ENCODE peak calls at places on chromosome 11, in four cellular contexts. X, K, V and J are unnamed samples.

GRCh38 chr11:70111269-70112016 is 33.3 kb downstream of the ANO1 start:
- DNase-seq in X (no peak), K (peak; percentile 87), V (no peak), J (peak; percentile 64)

GRCh38 chr11:91790346-91790745 is 434.3 kb upstream of the FAT3 start:
- DNase-seq in X (no peak), K (no peak), V (no peak), J (no peak)

GRCh38 chr11:23112987-23113886 is 253.0 kb upstream of the CCDC179 start:
- DNase-seq in X (no peak), K (no peak), V (peak; percentile 7), J (no peak)

GRCh38 chr11:1401656-1402221 is 12.0 kb downstream of the BRSK2 start:
- DNase-seq in X (no peak), K (peak; percentile 76), V (no peak), J (peak; percentile 70)

GRCh38 chr11:115677190-115677589 is 173.0 kb upstream of the CADM1 start:
- DNase-seq in X (peak; percentile 29), K (no peak), V (no peak), J (no peak)

GRCh38 chr11:130581631-130582030 is 133.2 kb downstream of the ADAMTS15 start:
- DNase-seq in X (no peak), K (no peak), V (no peak), J (no peak)

GRCh38 chr11:80980221-80980620 is 1539.4 kb upstream of the TENM4 start:
- DNase-seq in X (no peak), K (no peak), V (no peak), J (no peak)

GRCh38 chr11:14101388-14101787 is 138.9 kb downstream of the SPON1 start:
- DNase-seq in X (no peak), K (no peak), V (no peak), J (no peak)

GRCh38 chr11:34614334-34615113 is 6.4 kb upstream of the EHF start:
- DNase-seq in X (no peak), K (no peak), V (no peak), J (no peak)

GRCh38 chr11:65121447-65121864 is 478 bp downstream of the FAU start:
- DNase-seq in X (peak; percentile 68), K (no peak), V (no peak), J (no peak)

GRCh38 chr11:73784734-73785133 is 2.9 kb upstream of the MRPL48 start:
- DNase-seq in X (no peak), K (no peak), V (no peak), J (no peak)

GRCh38 chr11:69298778-69299461 is 5.0 kb downstream of the MYEOV start:
- DNase-seq in X (no peak), K (no peak), V (no peak), J (no peak)

GRCh38 chr11:71311176-71311925 is 59.0 kb upstream of the SHANK2 start:
- DNase-seq in X (peak; percentile 28), K (no peak), V (no peak), J (no peak)

GRCh38 chr11:124784051-124784450 is 16.2 kb downstream of the MSANTD2 start:
- DNase-seq in X (no peak), K (no peak), V (no peak), J (no peak)

GRCh38 chr11:1869427-1870325 is 16.8 kb downstream of the LSP1 start:
- DNase-seq in X (no peak), K (peak; percentile 61), V (no peak), J (peak; percentile 73)

GRCh38 chr11:105149477-105149876 is 9.9 kb upstream of the CARD18 start:
- DNase-seq in X (no peak), K (no peak), V (no peak), J (no peak)

GRCh38 chr11:64652586-64653387 is 61.8 kb downstream of the SLC22A12 start:
- DNase-seq in X (peak; percentile 91), K (peak; percentile 74), V (peak; percentile 58), J (peak; percentile 74)

GRCh38 chr11:5922749-5923426 is 19.2 kb upstream of the OR56A3 start:
- DNase-seq in X (no peak), K (no peak), V (no peak), J (no peak)

GRCh38 chr11:131897247-131897646 is 526.8 kb downstream of the NTM start:
- DNase-seq in X (no peak), K (no peak), V (peak; percentile 5), J (no peak)

GRCh38 chr11:45413156-45413833 is 127.2 kb upstream of the SYT13 start:
- DNase-seq in X (no peak), K (no peak), V (no peak), J (no peak)

GRCh38 chr11:13126430-13126829 is 117.3 kb downstream of the RASSF10 start:
- DNase-seq in X (no peak), K (no peak), V (no peak), J (no peak)

GRCh38 chr11:90601261-90601660 is 378.4 kb upstream of the CHORDC1 start:
- DNase-seq in X (no peak), K (no peak), V (no peak), J (no peak)

GRCh38 chr11:46554205-46555162 is 39.3 kb downstream of the AMBRA1 start:
- DNase-seq in X (no peak), K (no peak), V (peak; percentile 89), J (no peak)

GRCh38 chr11:128448487-128448886 is 138.9 kb downstream of the ETS1 start:
- DNase-seq in X (no peak), K (no peak), V (peak; percentile 96), J (no peak)

GRCh38 chr11:64094463-64095223 is 58.9 kb downstream of the FLRT1 start:
- DNase-seq in X (peak; percentile 83), K (no peak), V (peak; percentile 32), J (peak; percentile 84)

GRCh38 chr11:45449036-45449601 is 163.0 kb upstream of the SYT13 start:
- DNase-seq in X (no peak), K (no peak), V (no peak), J (no peak)

GRCh38 chr11:19433367-19433766 is 192.6 kb upstream of the E2F8 start:
- DNase-seq in X (no peak), K (no peak), V (no peak), J (no peak)

GRCh38 chr11:62575156-62575555 is 1.5 kb upstream of the EEF1G start:
- DNase-seq in X (no peak), K (no peak), V (no peak), J (no peak)

GRCh38 chr11:76025068-76025467 is 181.2 kb downstream of the WNT11 start:
- DNase-seq in X (no peak), K (no peak), V (no peak), J (no peak)

GRCh38 chr11:113197456-113197855 is 116.9 kb upstream of the TTC12 start:
- DNase-seq in X (no peak), K (no peak), V (no peak), J (no peak)

GRCh38 chr11:61091373-61092279 is 10.7 kb upstream of the CD5 start:
- DNase-seq in X (no peak), K (no peak), V (no peak), J (no peak)

GRCh38 chr11:100855466-100856067 is 168.5 kb downstream of the ARHGAP42 start:
- DNase-seq in X (no peak), K (no peak), V (no peak), J (no peak)

GRCh38 chr11:20137637-20138036 is 22.6 kb downstream of the DBX1 start:
- DNase-seq in X (no peak), K (no peak), V (no peak), J (no peak)

GRCh38 chr11:78957481-78958245 is 383.0 kb upstream of the NARS2 start:
- DNase-seq in X (no peak), K (no peak), V (no peak), J (no peak)

GRCh38 chr11:65524010-65524746 is 705 bp upstream of the SCYL1 start:
- DNase-seq in X (peak; percentile 86), K (peak; percentile 67), V (no peak), J (peak; percentile 75)

GRCh38 chr11:94770563-94771120 is 2.5 kb downstream of the AMOTL1 start:
- DNase-seq in X (no peak), K (no peak), V (no peak), J (no peak)

GRCh38 chr11:78557236-78557635 is 17.4 kb downstream of the NARS2 start:
- DNase-seq in X (no peak), K (no peak), V (no peak), J (no peak)

GRCh38 chr11:3119141-3119821 is 45.8 kb downstream of the OSBPL5 start:
- DNase-seq in X (peak; percentile 59), K (no peak), V (no peak), J (no peak)

DNA sequence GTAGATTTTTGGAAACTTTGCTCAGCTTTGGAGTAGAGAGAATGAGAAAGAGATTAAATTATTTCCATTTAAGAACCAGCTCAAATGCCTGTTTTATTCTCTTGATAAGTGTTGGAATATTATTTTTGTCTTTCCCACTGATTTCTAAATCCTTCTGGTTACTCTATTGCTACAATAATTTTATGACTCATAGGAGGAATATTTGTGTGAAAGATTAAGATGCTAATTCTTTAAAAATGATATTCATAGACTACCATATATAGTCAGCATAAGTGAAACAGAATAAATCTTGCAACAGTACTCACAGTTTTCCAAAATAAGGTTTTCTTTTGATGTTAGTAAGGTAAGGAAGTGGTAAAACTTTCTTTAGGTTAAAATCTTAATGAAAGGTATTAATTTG is 60.9 kb downstream of the YAP1 start:
- DNase-seq in X (no peak), K (no peak), V (no peak), J (no peak)
- H3K4me1 ChIP-seq in X (no peaks in the 10 kb centered on the region), K (no peaks in the 10 kb centered on the region), V (peaks cover 2% of the 10 kb centered on the region), J (peaks cover 8% of the 10 kb centered on the region)

DNA sequence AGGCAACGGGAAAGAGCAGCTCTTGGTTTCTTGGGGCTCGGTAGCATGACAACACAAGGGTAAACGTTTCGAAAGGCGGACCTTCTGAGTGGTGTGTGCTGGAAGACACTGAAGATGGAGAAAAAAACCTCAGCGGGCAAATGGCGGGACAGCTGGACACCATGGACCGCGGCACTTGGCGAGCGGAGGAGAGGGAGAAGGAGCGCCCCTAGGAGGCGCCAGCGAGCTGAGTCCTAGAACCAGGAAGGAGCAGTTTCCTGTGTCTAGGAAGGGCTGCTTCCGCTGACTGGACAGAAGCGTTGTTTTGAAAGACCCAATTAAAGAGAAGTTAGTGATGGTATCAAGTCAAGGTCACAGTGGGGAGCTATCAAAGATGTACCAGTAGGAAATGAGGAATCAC is 44.0 kb upstream of the OPCML start:
- DNase-seq in X (no peak), K (no peak), V (no peak), J (no peak)
- TF ChIP-seq CTCF in X (no peak), K (no peak), V (peak; percentile 54), J (no peak)

GRCh38 chr11:121933294-121933693 is 182.7 kb downstream of the BLID start:
- DNase-seq in X (no peak), K (no peak), V (no peak), J (no peak)
- H3K4me1 ChIP-seq in X (no peaks in the 10 kb centered on the region), K (no peaks in the 10 kb centered on the region), V (no peaks in the 10 kb centered on the region), J (peaks cover 8% of the 10 kb centered on the region)

DNA sequence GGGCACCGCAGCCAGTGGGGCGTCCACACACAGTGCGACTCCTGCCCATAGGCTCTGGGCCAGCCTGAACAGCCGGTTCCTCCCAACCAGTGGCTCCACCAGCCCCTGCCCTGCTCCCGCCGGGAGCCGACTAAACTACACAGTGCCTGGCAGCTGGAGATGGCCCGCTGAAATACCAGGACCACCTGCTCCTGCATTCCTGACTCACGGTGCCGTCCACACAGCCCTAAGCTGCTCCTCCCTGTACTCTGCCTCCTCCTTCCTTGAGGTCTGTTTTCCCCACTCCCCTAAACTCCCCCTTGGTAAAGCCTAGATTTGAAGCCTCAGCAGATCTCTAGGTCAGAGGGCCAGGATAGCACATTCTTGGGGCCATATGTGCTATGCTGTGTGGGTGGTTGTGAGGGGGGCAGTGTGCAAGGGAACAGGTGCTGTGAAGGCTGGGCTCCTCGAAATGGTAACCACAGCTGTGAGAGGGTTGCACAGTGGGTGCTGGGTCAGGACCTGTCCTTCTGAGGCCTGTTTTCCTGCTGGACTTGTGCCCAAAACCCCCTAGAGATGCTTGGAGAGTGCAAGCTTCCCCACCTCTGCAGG is 9.7 kb downstream of the LRFN4 start:
- DNase-seq in X (no peak), K (no peak), V (no peak), J (no peak)
- TF ChIP-seq CTCF in X (no peak), K (no peak), V (no peak), J (no peak)

GRCh38 chr11:24421766-24422165 is 75.1 kb upstream of the LUZP2 start:
- DNase-seq in X (no peak), K (no peak), V (no peak), J (no peak)

GRCh38 chr11:24422371-24422770 is 74.5 kb upstream of the LUZP2 start:
- DNase-seq in X (no peak), K (no peak), V (no peak), J (no peak)
- H3K4me1 ChIP-seq in X (no peaks in the 10 kb centered on the region), K (no peaks in the 10 kb centered on the region), V (no peaks in the 10 kb centered on the region), J (no peaks in the 10 kb centered on the region)